ENCODE peak calls at places on chromosomes 5 and 9, in ten cellular contexts. M, A, C, L, Q, O, J, S, N and H are unnamed samples.
A peak's percentile ranks its signal among the peaks of the same experiment; 100 is the strongest.

GRCh38 chr5:124315746-124316415 is 430.6 kb downstream of the ZNF608 start:
- DNase-seq in S (no peak), J (no peak), Q (no peak), C (no peak), A (no peak), O (no peak), M (no peak), N (no peak), L (no peak), H (no peak)

GRCh38 chr5:151251001-151251551 is 1.9 kb upstream of the GM2A start:
- DNase-seq in J (no peak), S (no peak), A (no peak), O (no peak), M (no peak), N (no peak), L (no peak), Q (no peak), C (no peak), H (no peak)

GRCh38 chr5:10563132-10563939 is 534 bp upstream of the ANKRD33B start:
- DNase-seq in J (peak; percentile 91), L (no peak), C (no peak), S (peak; percentile 36), O (peak; percentile 48), N (peak; percentile 71), M (no peak), A (no peak), Q (peak; percentile 84), H (peak; percentile 39)

GRCh38 chr5:159230657-159231056 is 21.3 kb upstream of the RNF145 start:
- DNase-seq in O (no peak), C (no peak), M (no peak), Q (no peak), A (no peak), N (no peak), S (no peak), L (no peak), J (no peak), H (peak; percentile 3)

GRCh38 chr5:13985736-13986418 is 41.4 kb upstream of the DNAH5 start:
- DNase-seq in S (no peak), N (no peak), J (no peak), M (no peak), C (no peak), Q (no peak), O (peak; percentile 62), A (peak; percentile 41), L (no peak), H (no peak)

GRCh38 chr5:149636861-149637246 is 55.6 kb downstream of the ARHGEF37 start:
- DNase-seq in S (peak; percentile 92), C (no peak), N (peak; percentile 92), J (no peak), L (peak; percentile 70), Q (peak; percentile 83), O (peak; percentile 72), A (peak; percentile 83), M (no peak), H (peak; percentile 67)

GRCh38 chr9:91676042-91676441 is 252.4 kb upstream of the NFIL3 start:
- DNase-seq in L (no peak), N (no peak), Q (no peak), S (no peak), O (no peak), J (no peak), M (no peak), A (no peak), C (no peak), H (no peak)

GRCh38 chr5:89065919-89066318 is 182.9 kb upstream of the MEF2C start:
- DNase-seq in O (no peak), L (no peak), A (no peak), N (no peak), S (no peak), C (no peak), Q (no peak), J (no peak), M (no peak), H (no peak)

GRCh38 chr5:58406394-58406793 is 53.5 kb downstream of the PLK2 start:
- DNase-seq in L (no peak), A (no peak), S (no peak), O (no peak), N (no peak), J (no peak), Q (no peak), M (no peak), C (no peak), H (no peak)

GRCh38 chr9:129202613-129203555 is 24.8 kb upstream of the IER5L start:
- DNase-seq in C (peak; percentile 91), M (peak; percentile 87), O (peak; percentile 76), Q (peak; percentile 99), N (peak; percentile 95), J (peak; percentile 96), L (peak; percentile 73), S (peak; percentile 94), A (peak; percentile 89), H (peak; percentile 84)
- TF ChIP-seq POLR2A in C (no peak), M (no peak), O (peak; percentile 9), Q (no peak), N (peak; percentile 58), J (no peak), L (no peak), S (peak; percentile 75), A (no peak), H (no peak)

GRCh38 chr5:64165160-64165499 is 513 bp upstream of the RNF180 start:
- DNase-seq in Q (no peak), A (no peak), S (no peak), C (no peak), N (no peak), J (no peak), M (no peak), O (no peak), L (no peak), H (no peak)

GRCh38 chr5:64166201-64166959 is 737 bp downstream of the RNF180 start:
- DNase-seq in Q (no peak), C (no peak), L (peak; percentile 9), M (no peak), S (no peak), N (no peak), J (peak; percentile 68), O (peak; percentile 4), A (no peak), H (no peak)

GRCh38 chr5:64163746-64164145 is 1.9 kb upstream of the RNF180 start:
- DNase-seq in M (no peak), A (no peak), Q (no peak), L (no peak), O (no peak), J (no peak), C (no peak), S (no peak), N (no peak), H (no peak)

GRCh38 chr5:64164166-64164565 is 1.5 kb upstream of the RNF180 start:
- DNase-seq in L (no peak), S (no peak), Q (no peak), M (no peak), N (no peak), J (no peak), A (no peak), C (no peak), O (no peak), H (no peak)

GRCh38 chr5:64165500-64166200 is at the start of gene RNF180:
- DNase-seq in Q (peak; percentile 84), J (peak; percentile 78), N (peak; percentile 75), O (peak; percentile 10), C (no peak), A (peak; percentile 56), S (peak; percentile 76), L (peak; percentile 30), M (peak; percentile 59), H (no peak)
- TF ChIP-seq POLR2A in Q (no peak), J (no peak), N (peak; percentile 20), O (no peak), C (no peak), A (peak; percentile 23), S (peak; percentile 43), L (no peak), M (no peak), H (no peak)

GRCh38 chr5:71588533-71588885 is 1.4 kb downstream of the MCCC2 start:
- DNase-seq in O (no peak), Q (no peak), M (no peak), N (no peak), C (no peak), A (no peak), S (no peak), L (no peak), J (no peak), H (no peak)

GRCh38 chr5:71586052-71586940 is 844 bp upstream of the MCCC2 start:
- DNase-seq in Q (no peak), A (peak; percentile 26), L (no peak), M (no peak), J (no peak), C (no peak), N (no peak), O (no peak), S (peak; percentile 32), H (peak; percentile 71)

GRCh38 chr5:71587709-71588532 is 781 bp downstream of the MCCC2 start:
- DNase-seq in S (peak; percentile 27), A (no peak), O (no peak), M (no peak), C (no peak), L (no peak), J (no peak), N (no peak), Q (peak; percentile 52), H (peak; percentile 50)

GRCh38 chr5:71589903-71590302 is 2.8 kb downstream of the MCCC2 start:
- DNase-seq in Q (no peak), L (no peak), N (no peak), C (no peak), S (no peak), M (no peak), A (no peak), O (no peak), J (no peak), H (no peak)

GRCh38 chr5:71586941-71587708 is at the start of gene MCCC2:
- DNase-seq in O (peak; percentile 92), A (peak; percentile 97), Q (peak; percentile 98), J (peak; percentile 98), C (peak; percentile 89), N (peak; percentile 99), L (peak; percentile 93), M (peak; percentile 98), S (peak; percentile 96), H (peak; percentile 95)
- TF ChIP-seq POLR2A in O (peak; percentile 94), A (peak; percentile 57), Q (peak; percentile 97), J (no peak), C (peak; percentile 96), N (peak; percentile 76), L (peak; percentile 77), M (no peak), S (peak; percentile 49), H (peak; percentile 87)

GRCh38 chr5:180294401-180294800 is 2.5 kb upstream of the MAPK9 start:
- DNase-seq in L (no peak), Q (no peak), O (no peak), S (no peak), N (no peak), J (peak; percentile 84), A (no peak), M (no peak), C (no peak), H (no peak)

GRCh38 chr5:180290568-180291233 is 1.2 kb downstream of the MAPK9 start:
- DNase-seq in Q (no peak), S (no peak), N (no peak), O (no peak), A (no peak), M (no peak), J (no peak), L (no peak), C (no peak), H (no peak)

GRCh38 chr5:180289966-180290365 is 1.9 kb downstream of the MAPK9 start:
- DNase-seq in J (no peak), O (no peak), S (no peak), N (no peak), A (no peak), C (no peak), L (no peak), M (no peak), Q (no peak), H (no peak)

GRCh38 chr5:180291234-180291940 is 496 bp downstream of the MAPK9 start:
- DNase-seq in Q (peak; percentile 66), L (no peak), O (peak; percentile 45), C (peak; percentile 43), M (peak; percentile 27), J (peak; percentile 91), A (no peak), S (peak; percentile 51), N (no peak), H (peak; percentile 59)

GRCh38 chr5:180291943-180292831 is at the start of gene MAPK9:
- DNase-seq in S (peak; percentile 86), J (peak; percentile 96), N (peak; percentile 93), C (peak; percentile 87), A (peak; percentile 89), O (peak; percentile 77), L (peak; percentile 74), Q (peak; percentile 88), M (peak; percentile 89), H (peak; percentile 93)
- TF ChIP-seq POLR2A in S (no peak), J (no peak), N (peak; percentile 69), C (peak; percentile 36), A (peak; percentile 28), O (peak; percentile 71), L (peak; percentile 37), Q (no peak), M (no peak), H (no peak)